ENCODE peak calls at places on chromosomes 7 and 10, in eight cellular contexts. One of them, this sample, is unnamed.

GRCh38 chr10:25633542-25633941 is 300.5 kb upstream of the MYO3A start:
- DNase-seq in foreskin fibroblast: no peak
- DNase-seq in HFF-Myc: no peak
- DNase-seq in psoas muscle: no peak
- DNase-seq in neural progenitor cell: no peak
- DNase-seq in astrocyte of the cerebellum: no peak
- DNase-seq in HL-60: no peak
- DNase-seq in choroid plexus epithelial cell: no peak
- DNase-seq in this sample: no peak

GRCh38 chr7:4166807-4167206 is 515.3 kb upstream of the FOXK1 start:
- DNase-seq in foreskin fibroblast: no peak
- DNase-seq in HFF-Myc: no peak
- DNase-seq in psoas muscle: no peak
- DNase-seq in neural progenitor cell: no peak
- DNase-seq in astrocyte of the cerebellum: no peak
- DNase-seq in HL-60: no peak
- DNase-seq in choroid plexus epithelial cell: no peak
- DNase-seq in this sample: no peak

GRCh38 chr10:3822541-3822940 is 37.5 kb upstream of the KLF6 start:
- DNase-seq in foreskin fibroblast: no peak
- DNase-seq in HFF-Myc: no peak
- DNase-seq in psoas muscle: no peak
- DNase-seq in neural progenitor cell: no peak
- DNase-seq in astrocyte of the cerebellum: no peak
- DNase-seq in HL-60: no peak
- DNase-seq in choroid plexus epithelial cell: no peak
- DNase-seq in this sample: no peak

GRCh38 chr7:90958669-90959068 is 305.6 kb upstream of the FZD1 start:
- DNase-seq in foreskin fibroblast: peak
- DNase-seq in HFF-Myc: peak
- DNase-seq in psoas muscle: no peak
- DNase-seq in neural progenitor cell: no peak
- DNase-seq in astrocyte of the cerebellum: peak
- DNase-seq in HL-60: no peak
- DNase-seq in choroid plexus epithelial cell: peak
- DNase-seq in this sample: no peak

GRCh38 chr10:44956717-44957706 is 2.6 kb upstream of the RASSF4 start:
- DNase-seq in foreskin fibroblast: no peak
- DNase-seq in HFF-Myc: no peak
- DNase-seq in psoas muscle: no peak
- DNase-seq in neural progenitor cell: no peak
- DNase-seq in astrocyte of the cerebellum: no peak
- DNase-seq in HL-60: no peak
- DNase-seq in choroid plexus epithelial cell: no peak
- DNase-seq in this sample: no peak

GRCh38 chr10:16987129-16987670 is 142.4 kb downstream of the CUBN start:
- DNase-seq in foreskin fibroblast: peak
- DNase-seq in HFF-Myc: no peak
- DNase-seq in psoas muscle: no peak
- DNase-seq in neural progenitor cell: no peak
- DNase-seq in astrocyte of the cerebellum: peak
- DNase-seq in HL-60: no peak
- DNase-seq in choroid plexus epithelial cell: peak
- DNase-seq in this sample: no peak

GRCh38 chr10:129680661-129681344 is 213.8 kb downstream of the MGMT start:
- DNase-seq in foreskin fibroblast: no peak
- DNase-seq in HFF-Myc: no peak
- DNase-seq in psoas muscle: no peak
- DNase-seq in neural progenitor cell: no peak
- DNase-seq in astrocyte of the cerebellum: no peak
- DNase-seq in HL-60: no peak
- DNase-seq in choroid plexus epithelial cell: no peak
- DNase-seq in this sample: no peak

GRCh38 chr7:29588900-29589696 is 25.5 kb downstream of the PRR15 start:
- DNase-seq in foreskin fibroblast: no peak
- DNase-seq in HFF-Myc: no peak
- DNase-seq in psoas muscle: no peak
- DNase-seq in neural progenitor cell: peak
- DNase-seq in astrocyte of the cerebellum: no peak
- DNase-seq in HL-60: peak
- DNase-seq in choroid plexus epithelial cell: peak
- DNase-seq in this sample: no peak

GRCh38 chr10:69180525-69181204 is 631 bp downstream of the SUPV3L1 start:
- DNase-seq in foreskin fibroblast: no peak
- DNase-seq in HFF-Myc: no peak
- DNase-seq in psoas muscle: no peak
- DNase-seq in neural progenitor cell: peak
- DNase-seq in astrocyte of the cerebellum: no peak
- DNase-seq in HL-60: peak
- DNase-seq in choroid plexus epithelial cell: peak
- DNase-seq in this sample: no peak

GRCh38 chr10:75648854-75649253 is 217.4 kb downstream of the LRMDA start:
- DNase-seq in foreskin fibroblast: no peak
- DNase-seq in HFF-Myc: no peak
- DNase-seq in psoas muscle: no peak
- DNase-seq in neural progenitor cell: no peak
- DNase-seq in astrocyte of the cerebellum: no peak
- DNase-seq in HL-60: no peak
- DNase-seq in choroid plexus epithelial cell: no peak
- DNase-seq in this sample: no peak

GRCh38 chr10:5105626-5106025 is 11.4 kb downstream of the AKR1C3 start:
- DNase-seq in foreskin fibroblast: no peak
- DNase-seq in HFF-Myc: no peak
- DNase-seq in psoas muscle: no peak
- DNase-seq in neural progenitor cell: no peak
- DNase-seq in astrocyte of the cerebellum: no peak
- DNase-seq in HL-60: no peak
- DNase-seq in choroid plexus epithelial cell: no peak
- DNase-seq in this sample: no peak

GRCh38 chr10:119421887-119422684 is 120.4 kb downstream of the RGS10 start:
- DNase-seq in foreskin fibroblast: peak
- DNase-seq in HFF-Myc: no peak
- DNase-seq in psoas muscle: peak
- DNase-seq in neural progenitor cell: no peak
- DNase-seq in astrocyte of the cerebellum: no peak
- DNase-seq in HL-60: no peak
- DNase-seq in choroid plexus epithelial cell: no peak
- DNase-seq in this sample: no peak

GRCh38 chr7:32532716-32533115 is 37.4 kb downstream of the AVL9 start:
- DNase-seq in foreskin fibroblast: no peak
- DNase-seq in HFF-Myc: no peak
- DNase-seq in psoas muscle: no peak
- DNase-seq in neural progenitor cell: no peak
- DNase-seq in astrocyte of the cerebellum: no peak
- DNase-seq in HL-60: no peak
- DNase-seq in choroid plexus epithelial cell: no peak
- DNase-seq in this sample: no peak

GRCh38 chr10:107686095-107686494 is 521.6 kb upstream of the SORCS1 start:
- DNase-seq in foreskin fibroblast: no peak
- DNase-seq in HFF-Myc: no peak
- DNase-seq in psoas muscle: no peak
- DNase-seq in neural progenitor cell: no peak
- DNase-seq in astrocyte of the cerebellum: no peak
- DNase-seq in HL-60: peak
- DNase-seq in choroid plexus epithelial cell: no peak
- DNase-seq in this sample: no peak

GRCh38 chr10:61992059-61992460 is 90.6 kb downstream of the ARID5B start:
- DNase-seq in foreskin fibroblast: no peak
- DNase-seq in HFF-Myc: no peak
- DNase-seq in psoas muscle: no peak
- DNase-seq in neural progenitor cell: no peak
- DNase-seq in astrocyte of the cerebellum: no peak
- DNase-seq in HL-60: no peak
- DNase-seq in choroid plexus epithelial cell: peak
- DNase-seq in this sample: no peak

GRCh38 chr7:4129481-4130122 is 552.5 kb upstream of the FOXK1 start:
- DNase-seq in foreskin fibroblast: no peak
- DNase-seq in HFF-Myc: no peak
- DNase-seq in psoas muscle: no peak
- DNase-seq in neural progenitor cell: no peak
- DNase-seq in astrocyte of the cerebellum: no peak
- DNase-seq in HL-60: no peak
- DNase-seq in choroid plexus epithelial cell: no peak
- DNase-seq in this sample: no peak

GRCh38 chr10:11713186-11713743 is 28.9 kb upstream of the ECHDC3 start:
- DNase-seq in foreskin fibroblast: no peak
- DNase-seq in HFF-Myc: no peak
- DNase-seq in psoas muscle: no peak
- DNase-seq in neural progenitor cell: no peak
- DNase-seq in astrocyte of the cerebellum: peak
- DNase-seq in HL-60: peak
- DNase-seq in choroid plexus epithelial cell: peak
- DNase-seq in this sample: no peak

GRCh38 chr7:16241017-16241416 is 180.3 kb downstream of the CRPPA start:
- DNase-seq in foreskin fibroblast: no peak
- DNase-seq in HFF-Myc: no peak
- DNase-seq in psoas muscle: no peak
- DNase-seq in neural progenitor cell: no peak
- DNase-seq in astrocyte of the cerebellum: no peak
- DNase-seq in HL-60: no peak
- DNase-seq in choroid plexus epithelial cell: no peak
- DNase-seq in this sample: no peak

GRCh38 chr10:49353895-49354566 is 41.9 kb downstream of the DRGX start:
- DNase-seq in foreskin fibroblast: no peak
- DNase-seq in HFF-Myc: no peak
- DNase-seq in psoas muscle: no peak
- DNase-seq in neural progenitor cell: no peak
- DNase-seq in astrocyte of the cerebellum: no peak
- DNase-seq in HL-60: no peak
- DNase-seq in choroid plexus epithelial cell: no peak
- DNase-seq in this sample: no peak

GRCh38 chr10:122044045-122044661 is 55.2 kb downstream of the TACC2 start:
- DNase-seq in foreskin fibroblast: peak
- DNase-seq in HFF-Myc: no peak
- DNase-seq in psoas muscle: peak
- DNase-seq in neural progenitor cell: peak
- DNase-seq in astrocyte of the cerebellum: no peak
- DNase-seq in HL-60: no peak
- DNase-seq in choroid plexus epithelial cell: peak
- DNase-seq in this sample: no peak

GRCh38 chr10:30002438-30003266 is 56.7 kb downstream of the JCAD start:
- DNase-seq in foreskin fibroblast: peak
- DNase-seq in HFF-Myc: peak
- DNase-seq in psoas muscle: peak
- DNase-seq in neural progenitor cell: peak
- DNase-seq in astrocyte of the cerebellum: peak
- DNase-seq in HL-60: peak
- DNase-seq in choroid plexus epithelial cell: peak
- DNase-seq in this sample: peak

GRCh38 chr7:1665721-1666250 is 4.3 kb upstream of the ELFN1 start:
- DNase-seq in foreskin fibroblast: peak
- DNase-seq in HFF-Myc: no peak
- DNase-seq in psoas muscle: peak
- DNase-seq in neural progenitor cell: peak
- DNase-seq in astrocyte of the cerebellum: no peak
- DNase-seq in HL-60: peak
- DNase-seq in choroid plexus epithelial cell: peak
- DNase-seq in this sample: no peak

GRCh38 chr7:1666251-1666778 is 3.8 kb upstream of the ELFN1 start:
- DNase-seq in foreskin fibroblast: no peak
- DNase-seq in HFF-Myc: no peak
- DNase-seq in psoas muscle: peak
- DNase-seq in neural progenitor cell: peak
- DNase-seq in astrocyte of the cerebellum: no peak
- DNase-seq in HL-60: no peak
- DNase-seq in choroid plexus epithelial cell: no peak
- DNase-seq in this sample: no peak

GRCh38 chr7:1667566-1668485 is 2.3 kb upstream of the ELFN1 start:
- DNase-seq in foreskin fibroblast: no peak
- DNase-seq in HFF-Myc: no peak
- DNase-seq in psoas muscle: peak
- DNase-seq in neural progenitor cell: peak
- DNase-seq in astrocyte of the cerebellum: no peak
- DNase-seq in HL-60: no peak
- DNase-seq in choroid plexus epithelial cell: no peak
- DNase-seq in this sample: no peak

GRCh38 chr7:1668486-1668931 is 1.6 kb upstream of the ELFN1 start:
- DNase-seq in foreskin fibroblast: no peak
- DNase-seq in HFF-Myc: no peak
- DNase-seq in psoas muscle: peak
- DNase-seq in neural progenitor cell: peak
- DNase-seq in astrocyte of the cerebellum: no peak
- DNase-seq in HL-60: no peak
- DNase-seq in choroid plexus epithelial cell: no peak
- DNase-seq in this sample: no peak

GRCh38 chr7:1666779-1667565 is 3.1 kb upstream of the ELFN1 start:
- DNase-seq in foreskin fibroblast: no peak
- DNase-seq in HFF-Myc: no peak
- DNase-seq in psoas muscle: peak
- DNase-seq in neural progenitor cell: peak
- DNase-seq in astrocyte of the cerebellum: no peak
- DNase-seq in HL-60: no peak
- DNase-seq in choroid plexus epithelial cell: no peak
- DNase-seq in this sample: no peak
- H3K4me3 ChIP-seq in foreskin fibroblast: peak
- H3K4me3 ChIP-seq in HFF-Myc: peak
- H3K4me3 ChIP-seq in psoas muscle: peak
- H3K4me3 ChIP-seq in neural progenitor cell: peak
- H3K4me3 ChIP-seq in astrocyte of the cerebellum: peak
- H3K4me3 ChIP-seq in HL-60: no peak
- H3K4me3 ChIP-seq in choroid plexus epithelial cell: no peak
- H3K4me3 ChIP-seq in this sample: no peak

GRCh38 chr7:23544913-23545354 is 13.2 kb upstream of the TRA2A start:
- DNase-seq in foreskin fibroblast: peak
- DNase-seq in HFF-Myc: peak
- DNase-seq in psoas muscle: no peak
- DNase-seq in neural progenitor cell: peak
- DNase-seq in astrocyte of the cerebellum: no peak
- DNase-seq in HL-60: peak
- DNase-seq in choroid plexus epithelial cell: peak
- DNase-seq in this sample: peak
- TF ChIP-seq CTCF in foreskin fibroblast: peak
- TF ChIP-seq CTCF in HFF-Myc: peak
- TF ChIP-seq CTCF in psoas muscle: peak
- TF ChIP-seq CTCF in neural progenitor cell: peak
- TF ChIP-seq CTCF in astrocyte of the cerebellum: peak
- TF ChIP-seq CTCF in HL-60: no peak
- TF ChIP-seq CTCF in choroid plexus epithelial cell: peak
- TF ChIP-seq CTCF in this sample: peak

DNA sequence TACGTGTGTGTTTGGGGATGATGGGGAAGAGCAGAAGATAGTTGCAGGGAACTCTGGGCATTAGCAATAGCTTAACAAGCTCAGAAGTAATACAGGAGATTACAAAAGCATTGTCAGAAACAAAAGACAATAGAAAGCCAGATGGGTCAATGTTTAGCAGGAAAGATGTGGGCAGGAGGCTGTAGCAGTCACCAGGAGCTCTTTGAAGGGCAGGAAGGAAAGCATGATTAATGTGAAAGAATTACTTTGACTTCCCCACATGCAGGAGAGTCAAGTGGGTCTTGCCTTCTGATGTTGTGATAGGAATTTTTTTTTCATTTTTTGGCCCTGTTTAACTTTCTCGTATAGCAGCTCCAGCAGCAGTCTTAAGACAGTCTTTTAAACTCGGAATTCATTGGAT is 6.0 kb upstream of the SMNDC1 start:
- DNase-seq in foreskin fibroblast: no peak
- DNase-seq in HFF-Myc: no peak
- DNase-seq in psoas muscle: no peak
- DNase-seq in neural progenitor cell: no peak
- DNase-seq in astrocyte of the cerebellum: no peak
- DNase-seq in HL-60: no peak
- DNase-seq in choroid plexus epithelial cell: no peak
- DNase-seq in this sample: no peak
- H3K4me3 ChIP-seq in foreskin fibroblast: no peak
- H3K4me3 ChIP-seq in HFF-Myc: no peak
- H3K4me3 ChIP-seq in psoas muscle: no peak
- H3K4me3 ChIP-seq in neural progenitor cell: no peak
- H3K4me3 ChIP-seq in astrocyte of the cerebellum: no peak
- H3K4me3 ChIP-seq in HL-60: no peak
- H3K4me3 ChIP-seq in choroid plexus epithelial cell: no peak
- H3K4me3 ChIP-seq in this sample: no peak

GRCh38 chr10:133438711-133439273 is 14.4 kb upstream of the SPRN start:
- DNase-seq in foreskin fibroblast: no peak
- DNase-seq in HFF-Myc: no peak
- DNase-seq in psoas muscle: no peak
- DNase-seq in neural progenitor cell: no peak
- DNase-seq in astrocyte of the cerebellum: no peak
- DNase-seq in HL-60: peak
- DNase-seq in choroid plexus epithelial cell: peak
- DNase-seq in this sample: no peak
- TF ChIP-seq CTCF in foreskin fibroblast: peak
- TF ChIP-seq CTCF in HFF-Myc: peak
- TF ChIP-seq CTCF in psoas muscle: no peak
- TF ChIP-seq CTCF in neural progenitor cell: peak
- TF ChIP-seq CTCF in astrocyte of the cerebellum: no peak
- TF ChIP-seq CTCF in HL-60: peak
- TF ChIP-seq CTCF in choroid plexus epithelial cell: peak
- TF ChIP-seq CTCF in this sample: peak

This sample was measured in GM12864.